ENCODE peak calls at places on chromosomes 16 and 17, in eight cellular contexts. B is GM23248; K is cardiac fibroblast; X is activated CD4-positive, alpha-beta T cell treated with anti-CD3 and anti-CD28 coated beads, Interleukin-2, amount 50 U/mL, for 1 hour; V is endothelial cell; C is breast epithelium; I is hepatocyte; T is heart right ventricle. Z is an unnamed sample.

GRCh38 chr17:50139185-50139783 is 9.3 kb upstream of the SAMD14 start:
- DNase-seq in C (no peak), K (no peak), V (no peak), B (no peak), I (no peak), X (no peak), T (no peak), Z (no peak)

GRCh38 chr16:78045865-78046581 is 23.7 kb downstream of the CLEC3A start:
- DNase-seq in B (peak; percentile 71), I (peak; percentile 94), X (peak; percentile 3), T (peak; percentile 55), K (peak; percentile 51), C (peak; percentile 67), V (peak; percentile 99), Z (peak; percentile 56)

GRCh38 chr16:89919535-89920406 is 1.1 kb downstream of the MC1R start:
- DNase-seq in V (no peak), I (no peak), C (no peak), X (no peak), B (no peak), K (no peak), T (no peak), Z (no peak)

GRCh38 chr16:78310990-78311561 is 211.6 kb downstream of the WWOX start:
- DNase-seq in B (no peak), C (no peak), V (no peak), T (no peak), K (no peak), I (no peak), X (no peak), Z (no peak)

GRCh38 chr17:81189670-81190530 is 23.9 kb upstream of the AATK start:
- DNase-seq in B (peak; percentile 6), C (no peak), I (no peak), T (no peak), K (no peak), X (no peak), V (peak; percentile 63), Z (no peak)

GRCh38 chr17:32882734-32883133 is 5.8 kb upstream of the MYO1D start:
- DNase-seq in X (no peak), I (no peak), B (peak; percentile 87), C (no peak), T (no peak), K (no peak), V (no peak), Z (peak; percentile 18)

GRCh38 chr17:81840826-81841778 is 6.3 kb upstream of the PPP1R27 start:
- DNase-seq in T (no peak), I (no peak), X (no peak), C (peak; percentile 83), B (no peak), V (no peak), K (no peak), Z (no peak)

GRCh38 chr17:72107100-72107499 is 13.7 kb upstream of the SOX9 start:
- DNase-seq in T (no peak), I (no peak), K (no peak), X (no peak), C (no peak), V (no peak), B (no peak), Z (no peak)

GRCh38 chr17:12078791-12079190 is 58.1 kb downstream of the MAP2K4 start:
- DNase-seq in C (no peak), T (no peak), B (peak; percentile 71), X (no peak), V (no peak), K (peak; percentile 39), I (no peak), Z (peak; percentile 75)

GRCh38 chr16:51553910-51554309 is 402.8 kb upstream of the SALL1 start:
- DNase-seq in K (peak; percentile 29), I (no peak), X (no peak), V (no peak), B (no peak), T (no peak), C (no peak), Z (no peak)